ENCODE peak calls at places on chromosome 12, in six cellular contexts. S is OCI-M1; C is heart right ventricle; T is activated CD8-positive, alpha-beta memory T cell treated with anti-CD3 and anti-CD28 coated beads, Interleukin-2, amount 50 U/mL, for 4 hours; V is T47D; G is body of pancreas. I is an unnamed sample.

GRCh38 chr12:50786498-50787231 is 22.8 kb downstream of the ATF1 start:
- DNase-seq in T (no peak), G (no peak), V (no peak), C (no peak), S (no peak), I (no peak)

GRCh38 chr12:2813573-2814185 is 1.2 kb downstream of the ITFG2 start:
- DNase-seq in G (peak), C (no peak), S (peak), V (peak), T (peak), I (peak)

GRCh38 chr12:131151558-131152345 is 198.0 kb downstream of the ADGRD1 start:
- DNase-seq in G (no peak), C (no peak), T (no peak), S (no peak), V (no peak), I (no peak)

GRCh38 chr12:47980779-47981495 is 17.5 kb downstream of the TMEM106C start:
- DNase-seq in S (no peak), C (no peak), V (no peak), T (no peak), G (no peak), I (no peak)

GRCh38 chr12:106492893-106493292 is 89.9 kb upstream of the RFX4 start:
- DNase-seq in S (no peak), V (no peak), C (no peak), G (no peak), T (no peak), I (no peak)

GRCh38 chr12:77751939-77752338 is 78.8 kb upstream of the NAV3 start:
- DNase-seq in S (no peak), C (no peak), T (no peak), V (no peak), G (no peak), I (no peak)

GRCh38 chr12:5497329-5498058 is 65.6 kb downstream of the NTF3 start:
- DNase-seq in T (no peak), C (no peak), S (no peak), V (no peak), G (no peak), I (no peak)

GRCh38 chr12:122052285-122052684 is 26.3 kb upstream of the MLXIP start:
- DNase-seq in G (no peak), S (no peak), V (no peak), T (no peak), C (no peak), I (peak)

GRCh38 chr12:82383930-82384513 is 25.7 kb downstream of the METTL25 start:
- DNase-seq in V (no peak), C (no peak), T (no peak), G (no peak), S (peak), I (no peak)

GRCh38 chr12:11564984-11565651 is 84.4 kb upstream of the ETV6 start:
- DNase-seq in S (no peak), G (no peak), V (no peak), C (no peak), T (no peak), I (no peak)

GRCh38 chr12:6266431-6267006 is 44.0 kb upstream of the PLEKHG6 start:
- DNase-seq in S (no peak), V (no peak), C (no peak), G (no peak), T (no peak), I (no peak)

I was measured in MV-4-11.